ENCODE peak calls at places on chromosomes 12 and 14, in seven cellular contexts. M is K562, D is HCT116, N is brain microvascular endothelial cell, G is cardiac fibroblast, R is progenitor cell of endocrine pancreas, P is nephron progenitor cell. T is an unnamed sample.

GRCh38 chr14:104756477-104757237 is 3.7 kb downstream of the SIVA1 start:
- DNase-seq in G (no peak), N (no peak), R (no peak), P (no peak), D (no peak), M (no peak), T (no peak)

GRCh38 chr12:25313591-25313990 is 62.9 kb upstream of the KRAS start:
- DNase-seq in N (no peak), D (no peak), M (no peak), G (no peak), P (no peak), R (no peak), T (no peak)

GRCh38 chr14:73097421-73097820 is 38.9 kb upstream of the PSEN1 start:
- DNase-seq in G (no peak), D (no peak), M (no peak), R (no peak), P (no peak), N (no peak), T (no peak)

GRCh38 chr14:57657487-57657886 is 163.8 kb upstream of the CCDC198 start:
- DNase-seq in R (no peak), G (no peak), D (no peak), P (no peak), M (no peak), N (no peak), T (no peak)

GRCh38 chr12:115251727-115252126 is 567.8 kb upstream of the TBX3 start:
- DNase-seq in R (no peak), N (no peak), P (no peak), D (no peak), G (no peak), M (no peak), T (no peak)

GRCh38 chr14:29553427-29553826 is 374.2 kb downstream of the PRKD1 start:
- DNase-seq in D (no peak), M (no peak), R (no peak), N (no peak), P (no peak), G (no peak), T (no peak)

GRCh38 chr14:22314183-22314820 is 274.7 kb downstream of the DAD1 start:
- DNase-seq in D (peak), G (peak), M (peak), N (peak), P (peak), R (no peak), T (peak)

GRCh38 chr14:98321838-98322237 is 950.2 kb downstream of the BCL11B start:
- DNase-seq in N (no peak), P (no peak), D (no peak), G (no peak), R (no peak), M (no peak), T (no peak)

GRCh38 chr14:95183532-95184412 is 26.4 kb upstream of the DICER1 start:
- DNase-seq in D (no peak), M (no peak), R (no peak), N (peak), G (peak), P (no peak), T (no peak)

GRCh38 chr12:95999484-95999883 is 3.3 kb upstream of the HAL start:
- DNase-seq in N (no peak), D (no peak), M (no peak), R (no peak), G (no peak), P (no peak), T (no peak)

GRCh38 chr14:101072531-101072930 is 169.0 kb upstream of the RTL1 start:
- DNase-seq in M (no peak), G (no peak), D (no peak), R (peak), N (no peak), P (peak), T (no peak)

GRCh38 chr14:50127802-50128201 is 11.4 kb upstream of the VCPKMT start:
- DNase-seq in P (no peak), M (no peak), R (no peak), N (no peak), G (no peak), D (no peak), T (no peak)

GRCh38 chr14:94897092-94897491 is 127.2 kb upstream of the GSC start:
- DNase-seq in D (no peak), R (no peak), M (no peak), N (peak), P (no peak), G (no peak), T (no peak)

GRCh38 chr12:132327351-132328171 is 1.8 kb downstream of the GALNT9 start:
- DNase-seq in D (no peak), N (peak), M (no peak), G (peak), P (peak), R (no peak), T (peak)

GRCh38 chr12:43294881-43295280 is 257.1 kb downstream of the ADAMTS20 start:
- DNase-seq in N (no peak), G (no peak), D (no peak), P (no peak), R (no peak), M (no peak), T (no peak)

GRCh38 chr12:82625523-82625922 is 61.2 kb upstream of the TMTC2 start:
- DNase-seq in M (no peak), P (no peak), R (no peak), G (no peak), N (no peak), D (no peak), T (no peak)

GRCh38 chr12:71840226-71840847 is 778 bp downstream of the TBC1D15 start:
- DNase-seq in P (no peak), R (no peak), M (peak), D (peak), N (peak), G (peak), T (peak)

GRCh38 chr14:105026033-105026785 is 5.3 kb upstream of the CDCA4 start:
- DNase-seq in G (no peak), N (peak), M (no peak), R (no peak), P (no peak), D (no peak), T (no peak)

GRCh38 chr14:100072783-100073346 is 7.6 kb downstream of the EVL start:
- DNase-seq in R (no peak), P (no peak), N (no peak), M (peak), G (no peak), D (peak), T (no peak)

GRCh38 chr14:64721391-64721791 is 17.2 kb downstream of the PLEKHG3 start:
- DNase-seq in D (no peak), M (no peak), N (no peak), R (no peak), G (peak), P (no peak), T (no peak)

GRCh38 chr12:33251548-33251947 is 188.1 kb downstream of the SYT10 start:
- DNase-seq in N (no peak), G (no peak), P (no peak), M (no peak), D (no peak), R (no peak), T (no peak)

GRCh38 chr14:57889245-57889644 is 23.4 kb upstream of the SLC35F4 start:
- DNase-seq in G (peak), N (no peak), R (no peak), D (no peak), P (no peak), M (no peak), T (peak)

GRCh38 chr12:113479578-113480335 is 8.1 kb upstream of the LHX5 start:
- DNase-seq in P (peak), D (no peak), M (peak), N (no peak), R (peak), G (peak), T (no peak)

GRCh38 chr14:24145700-24146621 is at the start of gene PSME2:
- DNase-seq in R (no peak), P (no peak), M (no peak), G (no peak), D (no peak), N (no peak), T (no peak)

GRCh38 chr12:32120419-32120818 is 13.8 kb downstream of the BICD1 start:
- DNase-seq in D (no peak), N (no peak), R (no peak), M (no peak), G (no peak), P (no peak), T (no peak)

GRCh38 chr12:100789146-100789545 is 5.4 kb upstream of the ANO4 start:
- DNase-seq in R (no peak), P (no peak), G (no peak), D (no peak), N (no peak), M (no peak), T (no peak)

GRCh38 chr12:9727813-9728212 is 5.1 kb downstream of the CLECL1 start:
- DNase-seq in R (no peak), N (no peak), P (no peak), G (no peak), D (no peak), M (no peak), T (no peak)

GRCh38 chr14:74574706-74575105 is 37.3 kb downstream of the LTBP2 start:
- DNase-seq in M (no peak), P (no peak), R (no peak), G (no peak), N (no peak), D (no peak), T (no peak)

GRCh38 chr12:90909069-90909676 is 45.8 kb downstream of the CCER1 start:
- DNase-seq in P (peak), G (peak), M (peak), R (peak), N (peak), D (peak), T (peak)

GRCh38 chr12:113464852-113465719 is 6.6 kb downstream of the LHX5 start:
- DNase-seq in P (no peak), G (no peak), N (no peak), M (peak), R (no peak), D (no peak), T (no peak)

GRCh38 chr12:77553976-77554619 is 276.6 kb upstream of the NAV3 start:
- DNase-seq in M (no peak), G (no peak), P (no peak), N (no peak), R (no peak), D (no peak), T (no peak)

GRCh38 chr12:57547366-57548315 is 649 bp upstream of the DCTN2 start:
- DNase-seq in N (no peak), P (no peak), D (no peak), G (no peak), R (no peak), M (no peak), T (no peak)

GRCh38 chr12:57548488-57548887 is 1.4 kb upstream of the KIF5A start:
- DNase-seq in R (no peak), G (no peak), D (no peak), M (peak), N (no peak), P (no peak), T (no peak)

GRCh38 chr12:57549203-57549908 is 488 bp upstream of the KIF5A start:
- DNase-seq in D (no peak), P (no peak), M (no peak), N (no peak), R (no peak), G (no peak), T (no peak)

GRCh38 chr12:57545809-57546437 is 1.1 kb downstream of the DCTN2 start:
- DNase-seq in N (no peak), P (no peak), G (no peak), D (no peak), R (no peak), M (peak), T (no peak)

GRCh38 chr12:57546438-57547365 is at the start of gene DCTN2:
- DNase-seq in M (peak), N (peak), D (peak), G (peak), P (peak), R (peak), T (peak)
- TF ChIP-seq CTCF in M (no peak), N (peak), D (peak), G (peak), P (no peak), R (peak), T (no peak)

GRCh38 chr14:91716999-91717398 is 14.9 kb downstream of the CATSPERB start:
- DNase-seq in R (no peak), N (no peak), P (no peak), M (no peak), G (no peak), D (no peak), T (no peak)

GRCh38 chr14:91719839-91720238 is 12.0 kb downstream of the CATSPERB start:
- DNase-seq in M (no peak), G (no peak), P (no peak), D (no peak), R (no peak), N (no peak), T (no peak)

GRCh38 chr14:91714805-91715204 is 17.1 kb downstream of the CATSPERB start:
- DNase-seq in D (no peak), P (no peak), R (no peak), M (no peak), G (no peak), N (no peak), T (peak)
- TF ChIP-seq CTCF in D (no peak), P (no peak), R (no peak), M (no peak), G (no peak), N (no peak), T (no peak)

GRCh38 chr14:91484186-91484585 is 25.9 kb downstream of the PPP4R3A start:
- DNase-seq in P (no peak), M (no peak), D (no peak), R (no peak), G (no peak), N (no peak), T (no peak)
- TF ChIP-seq CTCF in P (no peak), M (peak), D (peak), R (no peak), G (peak), N (peak), T (no peak)

GRCh38 chr14:90384543-90384911 is 12.3 kb upstream of the CALM1 start:
- DNase-seq in M (no peak), R (no peak), P (no peak), G (no peak), D (no peak), N (no peak), T (no peak)

GRCh38 chr14:90381999-90382451 is 14.8 kb upstream of the CALM1 start:
- DNase-seq in M (peak), G (peak), R (peak), P (peak), D (no peak), N (no peak), T (peak)

GRCh38 chr14:90382491-90383125 is 14.2 kb upstream of the CALM1 start:
- DNase-seq in G (peak), D (peak), M (peak), R (peak), P (peak), N (peak), T (peak)

GRCh38 chr14:90383731-90384542 is 12.9 kb upstream of the CALM1 start:
- DNase-seq in N (peak), P (peak), G (peak), D (no peak), M (peak), R (peak), T (peak)

DNA sequence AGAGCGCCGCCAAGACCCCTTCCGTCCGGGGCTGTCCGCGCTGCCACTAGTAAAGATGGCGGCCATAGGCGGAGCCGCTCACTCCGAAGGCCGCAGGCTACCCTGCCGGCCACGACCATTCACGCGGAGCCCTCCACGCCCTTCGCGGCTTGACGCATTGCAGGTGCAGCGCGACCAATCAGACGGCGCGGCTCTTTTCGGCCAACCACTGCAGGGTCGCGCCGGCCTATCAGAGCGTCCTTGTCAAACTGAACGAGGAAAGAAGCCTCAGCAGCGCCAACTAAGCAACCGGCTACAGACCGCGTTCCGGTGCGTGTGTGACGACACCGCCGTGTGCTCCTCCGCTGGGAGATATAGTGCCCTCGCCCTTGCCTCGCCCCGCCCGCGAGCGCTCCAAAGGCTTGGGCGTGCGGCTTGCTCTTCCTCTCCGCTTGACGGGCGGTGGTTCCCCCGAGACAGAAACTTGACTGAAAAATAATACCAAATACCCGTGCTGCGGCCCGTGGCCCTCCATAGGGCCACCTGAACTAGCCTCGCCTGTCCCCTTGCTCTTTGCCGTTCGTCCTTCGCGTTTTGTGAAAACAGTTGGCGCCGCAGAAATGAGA is 13.6 kb upstream of the CALM1 start:
- DNase-seq in M (peak), D (peak), G (peak), R (peak), N (peak), P (peak), T (peak)
- TF ChIP-seq CTCF in M (peak), D (no peak), G (no peak), R (no peak), N (no peak), P (no peak), T (no peak)

GRCh38 chr12:58588771-58589170 is 331.5 kb downstream of the LRIG3 start:
- DNase-seq in P (no peak), R (no peak), M (no peak), D (no peak), N (no peak), G (no peak), T (no peak)

GRCh38 chr12:58593557-58594304 is 326.6 kb downstream of the LRIG3 start:
- DNase-seq in P (no peak), R (no peak), M (no peak), D (peak), G (no peak), N (no peak), T (no peak)

GRCh38 chr12:58596381-58596780 is 323.9 kb downstream of the LRIG3 start:
- DNase-seq in G (no peak), D (no peak), N (no peak), R (no peak), P (no peak), M (no peak), T (no peak)

DNA sequence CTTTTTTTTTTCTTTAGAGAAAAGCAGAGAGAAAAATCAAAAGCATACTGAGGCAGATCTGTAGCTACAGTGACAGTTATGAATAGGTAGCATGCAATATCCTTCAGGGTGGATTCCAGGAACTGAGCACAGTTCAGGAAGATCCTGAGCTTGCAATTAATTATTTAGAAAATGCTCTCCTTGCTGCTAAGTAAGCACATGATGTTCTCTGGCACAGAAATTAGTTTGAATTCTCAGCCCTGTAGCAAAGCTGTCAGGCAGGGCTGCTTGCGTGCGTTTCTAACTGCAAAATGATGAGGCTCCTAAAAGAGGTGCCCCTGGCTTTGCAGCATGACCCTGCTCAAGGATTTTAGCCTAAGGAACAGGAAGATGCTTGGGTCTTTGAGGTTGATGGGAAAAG is 327.5 kb downstream of the LRIG3 start:
- DNase-seq in N (no peak), G (no peak), R (no peak), P (no peak), M (no peak), D (no peak), T (no peak)
- TF ChIP-seq CTCF in N (no peak), G (no peak), R (no peak), P (no peak), M (no peak), D (no peak), T (no peak)

DNA sequence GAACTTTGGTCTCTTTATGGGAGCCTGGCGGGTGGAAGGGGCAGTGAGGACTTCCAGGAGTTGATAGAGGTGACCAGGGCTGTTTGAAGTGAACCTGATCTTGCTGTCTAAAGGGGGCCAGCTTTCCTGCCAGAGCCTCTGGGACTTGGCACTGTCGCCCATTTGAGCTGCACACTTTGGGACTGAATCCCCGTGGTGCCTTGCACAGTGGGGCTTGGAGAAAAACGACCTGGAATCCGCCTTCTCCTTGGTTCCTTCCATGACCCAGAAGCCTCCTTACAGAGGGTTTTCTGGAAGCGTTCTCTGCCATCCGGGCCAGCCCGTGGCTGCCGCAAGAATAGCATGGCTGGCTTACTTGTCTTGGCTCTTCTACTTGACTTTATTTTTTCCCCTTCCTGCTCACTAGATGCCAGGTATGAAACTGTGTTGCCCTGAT is 2.0 kb downstream of the RFLNA start:
- DNase-seq in M (no peak), P (no peak), N (no peak), R (no peak), G (no peak), D (no peak), T (no peak)
- TF ChIP-seq CTCF in M (no peak), P (no peak), N (no peak), R (no peak), G (no peak), D (no peak), T (no peak)

DNA sequence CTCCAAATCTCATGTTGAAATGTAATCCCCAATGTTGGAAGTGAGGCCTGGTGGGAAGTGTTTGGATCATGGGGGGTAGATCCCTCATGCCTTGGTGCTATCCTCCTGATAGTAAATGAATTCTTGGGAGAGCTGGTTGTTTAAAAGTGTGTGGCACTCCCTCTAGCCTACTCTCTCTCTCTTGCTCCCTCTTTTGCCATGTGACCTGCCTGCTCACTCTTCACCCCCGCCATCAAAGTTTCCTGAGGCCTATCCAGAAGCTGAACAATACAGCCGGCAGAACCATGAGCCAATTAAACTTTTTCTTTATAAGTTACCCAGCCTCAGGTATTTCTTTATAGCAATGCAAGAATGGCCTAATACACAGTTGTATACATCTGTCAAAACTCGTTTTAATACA is 62.5 kb downstream of the BCL2L14 start:
- DNase-seq in P (no peak), D (no peak), N (no peak), G (no peak), M (no peak), R (no peak), T (no peak)
- TF ChIP-seq CTCF in P (no peak), D (no peak), N (no peak), G (no peak), M (no peak), R (no peak), T (no peak)

DNA sequence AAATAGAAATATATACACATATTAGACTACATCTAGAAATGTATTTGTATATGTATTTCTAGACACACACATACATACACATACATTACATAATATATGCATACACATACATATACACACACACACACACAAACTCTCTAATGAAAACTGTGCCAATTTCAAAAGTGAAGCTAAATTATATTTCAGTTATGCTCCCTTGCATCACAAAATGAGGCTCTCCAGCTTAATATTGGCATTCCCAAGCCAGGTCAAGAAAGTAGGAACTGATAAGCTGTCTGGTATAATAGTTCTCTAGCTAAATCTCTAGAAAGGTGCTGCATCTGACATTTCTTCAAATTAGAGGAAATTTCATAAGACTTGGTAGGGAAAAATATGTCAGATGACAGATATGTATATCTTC is 56.9 kb downstream of the GARIN6 start:
- DNase-seq in N (no peak), M (no peak), R (no peak), D (no peak), G (no peak), P (no peak), T (no peak)
- TF ChIP-seq CTCF in N (no peak), M (no peak), R (no peak), D (no peak), G (no peak), P (no peak), T (no peak)

GRCh38 chr12:13982010-13982409 is 608 bp upstream of the GRIN2B start:
- DNase-seq in M (no peak), N (no peak), D (peak), G (no peak), P (peak), R (peak), T (no peak)
- TF ChIP-seq CTCF in M (no peak), N (peak), D (peak), G (no peak), P (peak), R (peak), T (no peak)